ENCODE peak calls at places on chromosomes 3 and 15, in seven cellular contexts. F is brain microvascular endothelial cell, U is astrocyte, W is esophagus squamous epithelium, X is fibroblast of villous mesenchyme, S is mucosa of descending colon, Y is coronary artery. D is an unnamed sample.
A peak's percentile ranks its signal among the peaks of the same experiment; 100 is the strongest.

GRCh38 chr3:9168230-9168629 is 81.2 kb downstream of the SRGAP3 start:
- DNase-seq in W (no peak), Y (no peak), S (peak; percentile 16), X (no peak), F (no peak), U (no peak), D (no peak)

GRCh38 chr3:171132873-171133272 is 106.4 kb upstream of the SLC2A2 start:
- DNase-seq in U (peak; percentile 73), F (peak; percentile 60), W (no peak), X (peak; percentile 71), S (no peak), Y (no peak), D (no peak)

GRCh38 chr3:191005790-191006189 is 143.3 kb upstream of the GMNC start:
- DNase-seq in S (no peak), F (no peak), U (peak; percentile 11), Y (no peak), X (no peak), W (no peak), D (no peak)

GRCh38 chr3:16090013-16090412 is 84.5 kb upstream of the GALNT15 start:
- DNase-seq in Y (no peak), W (no peak), S (no peak), F (peak; percentile 97), U (peak; percentile 99), X (peak; percentile 92), D (no peak)

GRCh38 chr3:78867409-78868372 is 900.1 kb downstream of the ROBO1 start:
- DNase-seq in F (peak; percentile 60), S (no peak), U (peak; percentile 82), X (peak; percentile 33), W (no peak), Y (no peak), D (no peak)

GRCh38 chr3:23830869-23831484 is 25.2 kb downstream of the UBE2E1 start:
- DNase-seq in U (peak; percentile 16), W (no peak), Y (no peak), X (no peak), F (no peak), S (no peak), D (no peak)

GRCh38 chr15:58484794-58485600 is 53.2 kb downstream of the LIPC start:
- DNase-seq in U (no peak), Y (no peak), S (no peak), X (no peak), F (no peak), W (no peak), D (no peak)

GRCh38 chr3:159635047-159635641 is 353.5 kb upstream of the IL12A start:
- DNase-seq in W (no peak), X (peak; percentile 48), S (no peak), Y (no peak), F (peak; percentile 61), U (peak; percentile 77), D (no peak)

GRCh38 chr3:12227833-12228232 is 61.0 kb upstream of the PPARG start:
- DNase-seq in S (no peak), X (peak; percentile 89), Y (no peak), U (peak; percentile 96), W (no peak), F (peak; percentile 69), D (no peak)

GRCh38 chr15:59867436-59867835 is 136.7 kb upstream of the FOXB1 start:
- DNase-seq in S (no peak), X (no peak), F (no peak), W (no peak), Y (no peak), U (no peak), D (no peak)

GRCh38 chr15:73716417-73716816 is 32.2 kb downstream of the CD276 start:
- DNase-seq in X (no peak), S (no peak), F (no peak), U (no peak), Y (no peak), W (no peak), D (no peak)

GRCh38 chr3:186679151-186679550 is 13.3 kb downstream of the HRG start:
- DNase-seq in U (no peak), S (no peak), F (no peak), W (no peak), Y (no peak), X (no peak), D (no peak)

GRCh38 chr3:176964656-176965055 is 232.6 kb downstream of the TBL1XR1 start:
- DNase-seq in X (no peak), Y (no peak), W (no peak), S (no peak), F (no peak), U (peak; percentile 44), D (no peak)

GRCh38 chr3:179958143-179958542 is 78.6 kb downstream of the PEX5L start:
- DNase-seq in Y (no peak), F (no peak), U (no peak), W (no peak), S (no peak), X (no peak), D (no peak)

GRCh38 chr3:153669527-153669926 is 451.7 kb upstream of the ARHGEF26 start:
- DNase-seq in X (no peak), S (no peak), W (no peak), U (no peak), F (no peak), Y (no peak), D (no peak)
- TF ChIP-seq CTCF in X (no peak), S (no peak), W (no peak), U (no peak), F (no peak), Y (no peak), D (peak; percentile 28)

GRCh38 chr3:94301346-94301745 is 238.5 kb downstream of the NSUN3 start:
- DNase-seq in Y (no peak), U (peak; percentile 12), W (no peak), F (no peak), S (no peak), X (no peak), D (no peak)

GRCh38 chr3:94304953-94305352 is 242.1 kb downstream of the NSUN3 start:
- DNase-seq in W (no peak), U (no peak), X (no peak), Y (no peak), S (no peak), F (no peak), D (no peak)

GRCh38 chr3:94305835-94306685 is 243.2 kb downstream of the NSUN3 start:
- DNase-seq in S (peak; percentile 9), Y (no peak), F (no peak), U (no peak), X (no peak), W (no peak), D (no peak)

GRCh38 chr3:94303266-94303665 is 240.4 kb downstream of the NSUN3 start:
- DNase-seq in F (no peak), X (no peak), Y (no peak), U (no peak), W (no peak), S (no peak), D (no peak)

DNA sequence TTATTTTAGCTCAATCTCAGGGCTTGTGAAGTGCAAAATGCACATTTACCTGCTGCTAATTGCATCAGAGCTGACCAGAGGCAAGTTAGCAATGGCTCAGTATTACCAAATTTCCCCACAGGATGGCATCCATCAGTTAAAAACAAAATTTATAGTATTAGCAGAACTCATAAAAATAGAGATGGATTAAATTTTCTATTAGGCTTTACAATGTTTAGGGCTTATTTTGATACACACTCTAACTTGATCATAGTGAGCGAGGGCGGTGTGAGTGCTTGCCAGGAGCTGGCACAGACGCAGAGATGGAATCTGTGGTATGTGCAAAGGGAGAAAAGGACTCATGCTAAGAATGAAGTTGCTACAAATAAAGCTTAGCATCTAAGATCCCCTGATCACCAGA is 241.0 kb downstream of the NSUN3 start:
- DNase-seq in F (no peak), S (no peak), X (no peak), W (no peak), Y (no peak), U (peak; percentile 45), D (no peak)
- TF ChIP-seq CTCF in F (peak; percentile 22), S (no peak), X (no peak), W (no peak), Y (no peak), U (no peak), D (peak; percentile 48)

DNA sequence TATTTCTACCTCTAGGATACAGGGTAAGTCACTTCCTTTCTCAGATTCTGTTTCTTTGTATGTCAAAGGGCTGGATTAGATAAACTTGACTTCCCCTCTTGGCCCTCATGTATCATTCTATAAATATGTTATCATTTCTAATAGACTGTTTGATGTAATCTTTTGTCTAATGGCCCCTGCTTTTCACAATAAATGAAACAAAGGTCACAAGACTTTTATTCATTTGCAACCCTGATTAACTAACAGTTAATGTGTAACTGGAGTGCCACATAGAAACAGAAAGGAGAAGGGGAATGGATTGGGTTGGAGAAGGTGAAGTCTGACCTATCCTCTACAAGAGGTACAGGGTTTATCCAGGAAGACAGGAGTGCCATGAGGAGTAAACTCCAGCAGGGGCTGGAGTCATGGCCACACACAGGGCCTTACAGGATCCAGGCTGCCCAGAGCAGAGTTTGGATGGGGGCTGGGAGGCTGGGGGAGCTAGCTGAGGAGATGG is 8.0 kb upstream of the B3GNT5 start:
- DNase-seq in Y (no peak), U (no peak), X (no peak), F (no peak), W (no peak), S (no peak), D (no peak)
- TF ChIP-seq CTCF in Y (no peak), U (no peak), X (no peak), F (peak; percentile 24), W (no peak), S (no peak), D (no peak)

DNA sequence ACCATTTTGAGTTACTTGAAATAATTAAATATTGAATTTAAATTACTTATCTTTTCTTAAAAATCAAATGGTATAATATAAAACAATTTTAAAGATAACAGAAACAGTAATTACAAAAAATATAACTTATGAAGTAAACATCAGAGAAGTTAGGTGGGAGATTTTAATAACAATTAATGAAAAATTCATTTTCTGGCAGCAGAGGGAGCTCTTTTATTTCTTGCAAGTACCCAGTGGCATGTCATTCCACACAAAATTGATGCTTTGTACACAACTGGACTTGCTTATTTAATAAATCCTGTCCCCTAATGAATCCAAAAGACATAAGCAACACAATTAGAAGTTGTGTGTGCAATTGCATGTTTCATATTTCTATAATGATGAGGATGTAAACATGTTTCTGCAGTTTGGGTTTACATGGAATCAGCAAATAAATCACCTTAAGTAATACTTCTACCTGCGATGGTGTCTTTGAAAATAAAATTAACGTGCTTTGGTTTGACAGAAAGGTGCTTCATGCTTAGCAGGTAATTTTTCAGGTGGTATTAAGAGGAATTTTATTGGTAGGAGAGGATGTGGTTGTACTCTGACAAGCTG is 861.3 kb downstream of the ZPLD1 start:
- DNase-seq in F (peak; percentile 2), Y (no peak), W (no peak), X (no peak), U (peak; percentile 23), S (no peak), D (no peak)
- TF ChIP-seq CTCF in F (peak; percentile 34), Y (no peak), W (no peak), X (no peak), U (peak; percentile 36), S (no peak), D (peak; percentile 69)

DNA sequence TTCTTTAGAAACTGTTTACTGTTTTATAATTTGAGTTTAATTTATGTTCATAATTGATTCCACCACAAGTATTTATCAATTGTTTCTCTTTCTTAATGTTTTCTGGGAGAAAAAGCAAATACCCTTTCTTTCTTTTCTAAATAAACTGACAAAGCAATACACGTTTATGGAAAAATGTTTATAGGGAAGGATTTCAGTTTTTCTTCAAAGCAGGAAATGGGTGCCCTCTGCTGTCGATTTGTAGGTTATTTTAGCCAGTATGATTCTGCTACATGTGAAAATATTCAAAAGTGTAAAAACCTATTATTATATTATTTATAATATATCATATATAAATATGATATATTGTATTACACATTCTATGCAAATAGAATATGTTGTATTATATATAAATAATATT is 921.0 kb upstream of the ROBO1 start:
- DNase-seq in S (peak; percentile 46), W (no peak), U (peak; percentile 3), Y (no peak), X (peak; percentile 15), F (peak; percentile 48), D (no peak)
- TF ChIP-seq CTCF in S (no peak), W (no peak), U (peak; percentile 37), Y (no peak), X (no peak), F (peak; percentile 45), D (peak; percentile 69)

GRCh38 chr3:908839-909238 is 184.0 kb upstream of the CNTN6 start:
- DNase-seq in F (no peak), U (no peak), Y (no peak), X (peak; percentile 9), W (no peak), S (no peak), D (no peak)
- TF ChIP-seq CTCF in F (peak; percentile 70), U (peak; percentile 22), Y (no peak), X (peak; percentile 32), W (no peak), S (no peak), D (peak; percentile 56)